ENCODE peak calls at places on chromosomes 7 and 10, in four cellular contexts. L is Daoy, F is Calu3, I is kidney glomerular epithelial cell. G is an unnamed sample.
A peak's percentile ranks its signal among the peaks of the same experiment; 100 is the strongest.

GRCh38 chr7:786472-787255 is 45.6 kb upstream of the SUN1 start:
- DNase-seq in L (peak; percentile 62), I (peak; percentile 39), F (peak; percentile 89), G (peak; percentile 21)

GRCh38 chr7:96499532-96499931 is 177.6 kb upstream of the SLC25A13 start:
- DNase-seq in F (no peak), I (no peak), L (no peak), G (no peak)

GRCh38 chr10:98489561-98490481 is 43.1 kb upstream of the HPS1 start:
- DNase-seq in F (peak; percentile 26), L (no peak), I (no peak), G (no peak)

GRCh38 chr10:89458760-89459159 is 44.4 kb downstream of the IFIT5 start:
- DNase-seq in L (no peak), F (no peak), I (no peak), G (no peak)

GRCh38 chr10:26555719-26556368 is 117.7 kb downstream of the APBB1IP start:
- DNase-seq in L (no peak), F (peak; percentile 50), I (peak; percentile 89), G (no peak)

GRCh38 chr10:4453276-4453675 is 372.7 kb upstream of the AKR1E2 start:
- DNase-seq in I (no peak), F (no peak), L (no peak), G (no peak)

GRCh38 chr7:44994877-44995554 is 5.0 kb upstream of the CCM2 start:
- DNase-seq in L (no peak), F (no peak), I (no peak), G (no peak)

GRCh38 chr7:101857358-101857794 is 40.0 kb downstream of the CUX1 start:
- DNase-seq in F (no peak), I (no peak), L (no peak), G (no peak)

GRCh38 chr7:84145892-84146291 is 48.7 kb downstream of the SEMA3A start:
- DNase-seq in L (no peak), I (no peak), F (no peak), G (no peak)

GRCh38 chr10:122310311-122311050 is 39.4 kb downstream of the BTBD16 start:
- DNase-seq in I (no peak), L (no peak), F (peak; percentile 63), G (no peak)

GRCh38 chr10:103188853-103189252 is 4.2 kb downstream of the NT5C2 start:
- DNase-seq in I (no peak), F (no peak), L (no peak), G (no peak)

GRCh38 chr10:48187713-48188541 is 86.6 kb downstream of the FRMPD2 start:
- DNase-seq in F (no peak), I (peak; percentile 21), L (no peak), G (no peak)

GRCh38 chr10:98170249-98171117 is 36.0 kb downstream of the R3HCC1L start:
- DNase-seq in I (peak; percentile 27), L (peak; percentile 23), F (peak; percentile 40), G (peak; percentile 20)

GRCh38 chr10:21161090-21161625 is 264.0 kb upstream of the NEBL start:
- DNase-seq in I (no peak), F (no peak), L (no peak), G (no peak)

GRCh38 chr10:11869211-11869610 is 46.1 kb downstream of the PROSER2 start:
- DNase-seq in L (no peak), I (no peak), F (no peak), G (no peak)

GRCh38 chr7:41003031-41003925 is 699.6 kb downstream of the INHBA start:
- DNase-seq in F (peak; percentile 55), I (peak; percentile 24), L (peak; percentile 83), G (no peak)

GRCh38 chr10:116278832-116279231 is 5.8 kb upstream of the GFRA1 start:
- DNase-seq in I (no peak), F (no peak), L (peak; percentile 19), G (no peak)

GRCh38 chr10:6918305-6918704 is 338.2 kb upstream of the PRKCQ start:
- DNase-seq in L (peak; percentile 33), F (peak; percentile 24), I (no peak), G (no peak)

GRCh38 chr7:125563557-125563956 is 633.9 kb upstream of the POT1 start:
- DNase-seq in I (no peak), F (no peak), L (no peak), G (no peak)

GRCh38 chr10:3886191-3886590 is 101.2 kb upstream of the KLF6 start:
- DNase-seq in F (peak; percentile 54), L (peak; percentile 67), I (peak; percentile 80), G (no peak)

GRCh38 chr10:132189810-132190422 is 3.2 kb downstream of the DPYSL4 start:
- DNase-seq in I (no peak), F (no peak), L (no peak), G (no peak)